ENCODE peak calls at places on chromosomes 2 and 18, in four cellular contexts. Q is NT2/D1; V is GM23248; O is activated CD4-positive, alpha-beta T cell treated with anti-CD3 and anti-CD28 coated beads, Interleukin-2, amount 50 U/mL, for 24 hours. H is an unnamed sample.

GRCh38 chr18:9742588-9743131 is 34.6 kb downstream of the RAB31 start:
- DNase-seq in Q (no peak), O (no peak), V (peak; percentile 42), H (no peak)

GRCh38 chr2:175627405-175627804 is 374.7 kb downstream of the LNPK start:
- DNase-seq in Q (no peak), O (no peak), V (peak; percentile 38), H (no peak)

GRCh38 chr2:192687000-192687399 is 492.3 kb upstream of the TMEFF2 start:
- DNase-seq in V (no peak), O (no peak), Q (no peak), H (no peak)

GRCh38 chr2:149826471-149827125 is 239.0 kb upstream of the MMADHC start:
- DNase-seq in V (peak; percentile 34), Q (no peak), O (no peak), H (no peak)

GRCh38 chr2:28869494-28870145 is 489 bp downstream of the TRMT61B start:
- DNase-seq in Q (no peak), V (peak; percentile 79), O (no peak), H (no peak)

GRCh38 chr2:41928593-41928992 is 119.2 kb upstream of the PKDCC start:
- DNase-seq in O (no peak), V (peak; percentile 94), Q (no peak), H (no peak)

GRCh38 chr18:5508821-5509220 is 35.0 kb downstream of the EPB41L3 start:
- DNase-seq in Q (no peak), O (no peak), V (peak; percentile 33), H (no peak)

GRCh38 chr2:143801561-143801960 is 672.3 kb downstream of the ARHGAP15 start:
- DNase-seq in Q (no peak), V (no peak), O (no peak), H (no peak)

GRCh38 chr2:73307720-73308119 is 14.4 kb upstream of the EGR4 start:
- DNase-seq in O (no peak), V (no peak), Q (no peak), H (no peak)

GRCh38 chr2:158786897-158787296 is 8.2 kb upstream of the DAPL1 start:
- DNase-seq in V (no peak), O (no peak), Q (no peak), H (no peak)

GRCh38 chr2:85353876-85354285 is 447 bp downstream of the RETSAT start:
- DNase-seq in O (peak; percentile 1), V (peak; percentile 75), Q (no peak), H (no peak)

GRCh38 chr2:225920621-225921020 is 521.1 kb downstream of the NYAP2 start:
- DNase-seq in V (no peak), Q (no peak), O (no peak), H (no peak)

GRCh38 chr18:1408331-1408835 is 503.7 kb downstream of the ADCYAP1 start:
- DNase-seq in V (no peak), O (no peak), Q (no peak), H (no peak)

GRCh38 chr2:101766871-101767739 is 69.6 kb downstream of the MAP4K4 start:
- DNase-seq in V (peak; percentile 93), Q (no peak), O (no peak), H (no peak)

GRCh38 chr2:218781691-218782528 is at the start of gene CYP27A1:
- DNase-seq in O (no peak), V (peak; percentile 62), Q (peak; percentile 23), H (peak; percentile 63)

GRCh38 chr18:79887181-79888000 is 64.1 kb downstream of the SLC66A2 start:
- DNase-seq in V (no peak), O (no peak), Q (no peak), H (no peak)

GRCh38 chr2:365367-366275 is 77.7 kb upstream of the ALKAL2 start:
- DNase-seq in Q (no peak), V (no peak), O (no peak), H (no peak)

GRCh38 chr2:222313816-222314215 is 15.0 kb upstream of the PAX3 start:
- DNase-seq in O (no peak), Q (no peak), V (no peak), H (no peak)

GRCh38 chr2:82993631-82994030 is 1465.4 kb downstream of the SUCLG1 start:
- DNase-seq in Q (peak; percentile 5), O (no peak), V (no peak), H (no peak)

GRCh38 chr2:14717131-14717530 is 84.6 kb downstream of the LRATD1 start:
- DNase-seq in Q (no peak), V (no peak), O (no peak), H (no peak)

GRCh38 chr2:20136149-20136548 is 84.7 kb upstream of the LAPTM4A start:
- DNase-seq in Q (no peak), V (no peak), O (no peak), H (no peak)

GRCh38 chr2:240759454-240759853 is 60.6 kb downstream of the KIF1A start:
- DNase-seq in V (no peak), O (no peak), Q (no peak), H (no peak)

GRCh38 chr18:52484977-52485376 is 145.0 kb downstream of the DCC start:
- DNase-seq in Q (no peak), V (no peak), O (no peak), H (no peak)

GRCh38 chr2:121382744-121383143 is 97.7 kb upstream of the TFCP2L1 start:
- DNase-seq in V (no peak), O (no peak), Q (no peak), H (no peak)

GRCh38 chr2:70566906-70567305 is 13.3 kb upstream of the TGFA start:
- DNase-seq in O (no peak), Q (no peak), V (no peak), H (no peak)

GRCh38 chr2:72041638-72042111 is 106.0 kb downstream of the CYP26B1 start:
- DNase-seq in O (no peak), V (no peak), Q (no peak), H (no peak)

GRCh38 chr2:47088371-47089082 is 66.6 kb downstream of the STPG4 start:
- DNase-seq in V (no peak), Q (no peak), O (no peak), H (no peak)

GRCh38 chr2:112794131-112794733 is 9.9 kb upstream of the IL1A start:
- DNase-seq in V (peak; percentile 89), Q (no peak), O (no peak), H (no peak)

GRCh38 chr2:84969511-84970265 is 1.3 kb upstream of the KCMF1 start:
- DNase-seq in Q (no peak), O (no peak), V (peak; percentile 64), H (no peak)

GRCh38 chr2:120320318-120320851 is 25.6 kb upstream of the INHBB start:
- DNase-seq in O (no peak), V (no peak), Q (no peak), H (no peak)

H was measured in amygdala.